ENCODE peak calls at places on chromosomes 3 and 15, in five cellular contexts. Y is testis, Q is breast epithelium, H is prostate gland, D is HepG2. E is an unnamed sample.

GRCh38 chr3:50128001-50128400 is 27.1 kb upstream of the SEMA3F start:
- DNase-seq in D (no peak), Y (no peak), Q (no peak), H (no peak), E (no peak)

GRCh38 chr3:124384527-124384926 is 345.7 kb upstream of the UMPS start:
- DNase-seq in H (no peak), Q (no peak), D (no peak), Y (no peak), E (no peak)

GRCh38 chr15:72866866-72867616 is 83.5 kb upstream of the ADPGK start:
- DNase-seq in H (no peak), Q (no peak), D (no peak), Y (no peak), E (no peak)

GRCh38 chr15:59543721-59544547 is 67.6 kb upstream of the GCNT3 start:
- DNase-seq in H (no peak), D (no peak), Q (no peak), Y (no peak), E (no peak)

GRCh38 chr3:194067949-194068362 is 68.0 kb upstream of the HES1 start:
- DNase-seq in H (no peak), Y (no peak), D (no peak), Q (no peak), E (no peak)

GRCh38 chr3:113600418-113601185 is 68.2 kb downstream of the SIDT1 start:
- DNase-seq in Y (peak; percentile 45), H (no peak), Q (no peak), D (no peak), E (no peak)

GRCh38 chr3:134885877-134886621 is 91.0 kb downstream of the EPHB1 start:
- DNase-seq in Y (no peak), Q (no peak), H (no peak), D (no peak), E (no peak)

GRCh38 chr3:53243165-53243564 is 12.7 kb downstream of the TKT start:
- DNase-seq in D (no peak), H (no peak), Q (no peak), Y (peak; percentile 25), E (no peak)

GRCh38 chr3:50121416-50122032 is 32.8 kb downstream of the RBM5 start:
- DNase-seq in D (peak; percentile 70), H (peak; percentile 75), Q (peak; percentile 85), Y (peak; percentile 74), E (peak; percentile 95)

GRCh38 chr3:160005004-160005403 is 16.4 kb downstream of the IL12A start:
- DNase-seq in H (no peak), Q (no peak), D (no peak), Y (no peak), E (no peak)

GRCh38 chr15:40958146-40958545 is 4.9 kb downstream of the CHAC1 start:
- DNase-seq in Y (no peak), D (no peak), Q (no peak), H (peak; percentile 36), E (no peak)

GRCh38 chr3:197801801-197802504 is 10.9 kb downstream of the LRCH3 start:
- DNase-seq in Y (no peak), D (no peak), Q (no peak), H (no peak), E (no peak)

GRCh38 chr3:59240856-59241255 is 191.0 kb upstream of the CFAP20DC start:
- DNase-seq in D (no peak), H (no peak), Q (no peak), Y (no peak), E (no peak)

GRCh38 chr3:104245981-104246380 is 1120.7 kb upstream of the ALCAM start:
- DNase-seq in D (no peak), H (no peak), Y (no peak), Q (no peak), E (no peak)

GRCh38 chr15:91522609-91523332 is 330.7 kb upstream of the SLCO3A1 start:
- DNase-seq in D (no peak), H (no peak), Q (no peak), Y (no peak), E (no peak)

GRCh38 chr3:172069473-172069872 is 30.1 kb downstream of the FNDC3B start:
- DNase-seq in Q (no peak), D (no peak), Y (no peak), H (no peak), E (no peak)

GRCh38 chr3:71681224-71681668 is 44.0 kb downstream of the EIF4E3 start:
- DNase-seq in D (peak; percentile 39), Y (peak; percentile 72), H (peak; percentile 61), Q (peak; percentile 70), E (peak; percentile 26)

DNA sequence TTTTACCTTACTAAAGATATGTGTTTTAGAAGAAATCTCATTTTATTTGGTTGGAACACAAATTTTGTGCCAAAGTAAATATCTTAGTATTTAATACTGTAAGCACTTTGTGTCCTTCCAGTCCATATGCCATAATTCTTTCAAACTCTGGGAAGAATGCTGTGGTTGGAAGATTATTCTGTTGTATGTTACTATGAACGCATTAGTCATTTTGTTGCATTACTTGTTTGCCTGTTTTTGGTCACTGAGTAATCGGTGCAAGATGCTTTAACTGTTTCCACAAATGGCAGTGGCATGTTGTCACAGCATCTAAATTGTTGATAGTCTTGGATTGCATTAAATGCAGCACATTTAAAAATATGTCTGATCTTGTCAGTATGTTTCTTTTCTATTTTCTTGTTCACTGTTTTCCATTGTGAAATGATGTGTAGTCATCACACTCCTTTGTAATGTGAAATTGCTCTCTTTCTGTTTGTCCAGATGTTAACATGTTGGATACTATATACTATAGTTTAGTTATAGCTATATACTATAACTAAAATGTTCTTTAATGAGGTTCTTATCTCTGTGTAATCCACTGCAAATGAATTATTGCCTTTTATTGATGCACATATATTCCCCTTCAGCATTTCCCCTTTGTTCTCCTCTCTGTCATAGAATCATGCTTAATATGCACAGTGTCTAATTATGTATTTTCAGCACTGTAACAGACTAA is 89.9 kb upstream of the FLNB start:
- DNase-seq in H (no peak), Y (no peak), Q (no peak), D (no peak), E (peak; percentile 22)
- TF ChIP-seq POLR2A in H (no peak), Y (no peak), Q (no peak), D (no peak), E (no peak)

GRCh38 chr3:141401584-141402475 is 33.5 kb downstream of the ZBTB38 start:
- DNase-seq in Y (peak; percentile 62), H (no peak), Q (no peak), D (no peak), E (peak; percentile 56)
- TF ChIP-seq POLR2A in Y (no peak), H (peak; percentile 8), Q (no peak), D (no peak), E (peak; percentile 33)

GRCh38 chr3:69080233-69080644 is at the start of gene UBA3:
- DNase-seq in Y (peak; percentile 96), Q (peak; percentile 92), D (peak; percentile 76), H (peak; percentile 90), E (peak; percentile 78)
- TF ChIP-seq POLR2A in Y (no peak), Q (no peak), D (peak; percentile 37), H (peak; percentile 70), E (peak; percentile 91)

GRCh38 chr3:12662593-12663310 is 1.2 kb downstream of the RAF1 start:
- DNase-seq in Q (no peak), H (peak; percentile 30), D (no peak), Y (peak; percentile 53), E (no peak)
- TF ChIP-seq POLR2A in Q (no peak), H (no peak), D (no peak), Y (no peak), E (no peak)

DNA sequence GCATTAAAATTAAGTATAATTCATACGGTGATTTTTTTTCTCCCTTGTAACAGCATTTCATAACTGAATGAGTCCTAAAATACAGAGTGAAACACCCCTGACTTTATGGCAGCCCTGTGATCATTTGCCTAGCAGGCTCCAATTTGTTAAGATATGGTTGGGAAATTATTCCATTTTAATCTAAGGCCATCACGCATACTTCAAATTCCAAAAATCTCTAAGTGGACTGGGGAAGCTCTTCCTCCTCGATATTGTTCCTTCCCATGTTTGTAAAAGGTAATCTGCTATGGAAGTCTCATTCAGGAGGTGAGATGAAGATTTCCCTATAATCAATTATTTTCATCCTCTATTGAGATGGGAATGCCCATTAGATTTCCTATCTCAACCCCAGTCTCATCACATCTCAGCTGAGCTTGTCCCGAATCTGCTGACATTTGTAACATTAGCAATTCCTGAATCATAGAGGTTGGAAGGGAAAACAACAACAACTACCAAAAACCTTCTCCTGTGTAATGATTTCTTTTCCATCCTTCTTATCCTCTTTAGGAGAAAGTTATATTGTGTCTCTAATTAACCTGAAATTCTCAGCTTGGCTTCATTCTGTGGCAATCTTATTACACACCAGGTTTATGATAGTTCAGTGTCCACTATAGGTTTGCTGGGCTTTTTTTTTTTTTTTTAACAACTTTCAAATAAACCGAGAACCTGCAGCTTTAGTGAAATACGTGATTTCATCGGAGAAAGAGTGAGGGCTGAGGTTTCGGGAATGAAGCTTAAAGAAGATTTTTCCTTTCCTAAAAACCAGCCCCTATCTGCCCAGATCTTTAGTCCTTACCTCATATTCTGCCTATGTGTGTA is 2.2 kb upstream of the NR2F2 start:
- DNase-seq in Q (no peak), D (no peak), Y (no peak), H (no peak), E (no peak)
- TF ChIP-seq POLR2A in Q (no peak), D (no peak), Y (no peak), H (no peak), E (no peak)

GRCh38 chr3:79015854-79016253 is 751.9 kb downstream of the ROBO1 start:
- DNase-seq in D (no peak), H (no peak), Y (no peak), Q (no peak), E (no peak)

GRCh38 chr3:79016587-79017380 is 751.0 kb downstream of the ROBO1 start:
- DNase-seq in Y (no peak), Q (no peak), H (no peak), D (no peak), E (no peak)

GRCh38 chr3:79018671-79019136 is 749.1 kb downstream of the ROBO1 start:
- DNase-seq in Y (peak; percentile 70), H (peak; percentile 39), D (peak; percentile 16), Q (no peak), E (peak; percentile 30)

GRCh38 chr3:79019924-79020173 is 747.9 kb downstream of the ROBO1 start:
- DNase-seq in D (no peak), Q (no peak), Y (no peak), H (no peak), E (no peak)

DNA sequence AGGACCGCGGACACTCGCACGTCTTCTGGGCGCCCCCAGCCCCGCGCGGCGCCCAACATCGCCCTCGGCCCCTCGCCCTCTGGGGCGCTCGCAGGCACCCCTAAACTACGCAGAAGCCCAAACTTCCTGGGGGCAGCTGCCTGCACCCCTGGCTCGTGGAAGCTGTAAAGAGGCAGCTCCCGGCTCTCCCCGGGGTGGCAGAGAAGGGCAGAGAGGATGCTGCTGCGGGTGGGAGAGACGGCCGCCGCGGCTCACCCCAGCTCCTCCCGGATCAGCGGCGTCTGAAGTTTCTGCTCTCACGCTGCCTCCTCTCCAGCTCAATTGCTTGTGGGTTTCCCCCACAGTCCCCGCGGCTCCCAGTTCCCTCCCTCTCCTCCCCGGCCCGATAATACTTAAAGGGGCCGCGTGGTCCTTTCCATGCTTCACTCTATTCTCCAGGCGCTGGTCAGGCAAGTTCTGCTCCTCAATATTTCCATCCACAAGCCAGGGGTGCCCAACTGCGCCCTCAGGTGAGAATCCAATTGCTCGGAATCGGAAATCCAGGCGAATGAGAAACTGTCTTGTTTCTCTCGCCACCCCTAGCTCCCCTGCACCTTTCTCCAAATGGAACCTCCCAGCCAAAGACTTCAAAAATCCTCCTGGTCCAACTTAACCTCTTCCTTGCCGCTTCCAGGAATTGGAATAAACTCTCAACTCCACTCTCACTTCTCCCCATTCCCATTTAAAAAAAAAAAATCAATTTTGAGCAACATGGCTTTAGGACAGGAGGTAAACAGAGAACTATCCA is 748.5 kb downstream of the ROBO1 start:
- DNase-seq in Q (peak; percentile 54), H (peak; percentile 84), D (peak; percentile 84), Y (peak; percentile 95), E (peak; percentile 64)
- TF ChIP-seq POLR2A in Q (no peak), H (peak; percentile 65), D (peak; percentile 80), Y (peak; percentile 47), E (peak; percentile 90)